ENCODE peak calls at places on chromosome 2, in nine cellular contexts. Z, B, Y, U, M, V, J, R and P are unnamed samples.

GRCh38 chr2:226031078-226031937 is 631.8 kb downstream of the NYAP2 start:
- DNase-seq in Z (peak; percentile 11), B (peak; percentile 71), Y (peak; percentile 75), U (peak; percentile 81), M (no peak), V (peak; percentile 84), J (no peak), R (peak; percentile 7), P (no peak)

GRCh38 chr2:172900871-172901270 is 165.2 kb downstream of the RAPGEF4 start:
- DNase-seq in Z (no peak), B (no peak), Y (no peak), U (no peak), M (no peak), V (no peak), J (no peak), R (no peak), P (no peak)

GRCh38 chr2:205590759-205591158 is 91.5 kb upstream of the NRP2 start:
- DNase-seq in Z (no peak), B (no peak), Y (no peak), U (no peak), M (no peak), V (no peak), J (no peak), R (peak; percentile 8), P (no peak)

GRCh38 chr2:121066526-121066925 is 218.5 kb downstream of the TFCP2L1 start:
- DNase-seq in Z (no peak), B (no peak), Y (peak; percentile 36), U (no peak), M (no peak), V (peak; percentile 75), J (no peak), R (no peak), P (no peak)

GRCh38 chr2:89833780-89834117 is 1142.3 kb downstream of the RPIA start:
- DNase-seq in Z (no peak), B (no peak), Y (no peak), U (no peak), M (no peak), V (peak; percentile 16), J (no peak), R (peak; percentile 82), P (no peak)

GRCh38 chr2:71358931-71359671 is 27.5 kb downstream of the ZNF638 start:
- DNase-seq in Z (peak; percentile 25), B (no peak), Y (no peak), U (no peak), M (no peak), V (no peak), J (no peak), R (no peak), P (no peak)

GRCh38 chr2:149861034-149861433 is 273.5 kb upstream of the MMADHC start:
- DNase-seq in Z (no peak), B (no peak), Y (no peak), U (no peak), M (no peak), V (no peak), J (no peak), R (no peak), P (no peak)

GRCh38 chr2:223626713-223627112 is 24.6 kb upstream of the SCG2 start:
- DNase-seq in Z (peak; percentile 22), B (no peak), Y (no peak), U (no peak), M (no peak), V (no peak), J (no peak), R (no peak), P (no peak)

GRCh38 chr2:38702413-38702812 is 36.5 kb downstream of the GALM start:
- DNase-seq in Z (peak; percentile 35), B (peak; percentile 37), Y (no peak), U (peak; percentile 16), M (no peak), V (no peak), J (no peak), R (no peak), P (no peak)

GRCh38 chr2:188659656-188660406 is 314.3 kb upstream of the COL3A1 start:
- DNase-seq in Z (no peak), B (no peak), Y (no peak), U (peak; percentile 61), M (no peak), V (no peak), J (no peak), R (no peak), P (no peak)

GRCh38 chr2:31219131-31219969 is 2.0 kb upstream of the CAPN14 start:
- DNase-seq in Z (no peak), B (no peak), Y (no peak), U (peak; percentile 19), M (no peak), V (no peak), J (no peak), R (no peak), P (peak; percentile 41)

GRCh38 chr2:130829020-130829419 is 7.7 kb upstream of the ARHGEF4 start:
- DNase-seq in Z (no peak), B (no peak), Y (no peak), U (peak; percentile 69), M (no peak), V (peak; percentile 30), J (no peak), R (no peak), P (no peak)

GRCh38 chr2:26590960-26591618 is 50.1 kb downstream of the CIB4 start:
- DNase-seq in Z (no peak), B (no peak), Y (peak; percentile 2), U (no peak), M (no peak), V (no peak), J (no peak), R (no peak), P (no peak)

GRCh38 chr2:196702641-196703040 is 63.1 kb downstream of the CCDC150 start:
- DNase-seq in Z (no peak), B (no peak), Y (no peak), U (no peak), M (no peak), V (no peak), J (no peak), R (no peak), P (no peak)

GRCh38 chr2:134692461-134692860 is 26.3 kb downstream of the TMEM163 start:
- DNase-seq in Z (no peak), B (no peak), Y (no peak), U (peak; percentile 12), M (no peak), V (peak; percentile 28), J (no peak), R (no peak), P (no peak)

GRCh38 chr2:144032566-144032965 is 487.4 kb downstream of the ZEB2 start:
- DNase-seq in Z (peak; percentile 50), B (no peak), Y (no peak), U (no peak), M (no peak), V (no peak), J (no peak), R (no peak), P (no peak)

GRCh38 chr2:120915670-120916069 is 180.0 kb downstream of the GLI2 start:
- DNase-seq in Z (no peak), B (no peak), Y (no peak), U (no peak), M (no peak), V (no peak), J (no peak), R (peak; percentile 11), P (no peak)

GRCh38 chr2:60553992-60554648 is 666 bp upstream of the BCL11A start:
- DNase-seq in Z (no peak), B (no peak), Y (peak; percentile 62), U (peak; percentile 17), M (peak; percentile 21), V (peak; percentile 80), J (no peak), R (peak; percentile 23), P (peak; percentile 71)

GRCh38 chr2:81445176-81445575 is 1140.6 kb upstream of the LRRTM1 start:
- DNase-seq in Z (no peak), B (no peak), Y (no peak), U (no peak), M (no peak), V (no peak), J (no peak), R (no peak), P (no peak)

GRCh38 chr2:176852667-176853066 is 359.9 kb upstream of the HNRNPA3 start:
- DNase-seq in Z (no peak), B (no peak), Y (peak; percentile 13), U (no peak), M (peak; percentile 51), V (peak; percentile 67), J (no peak), R (no peak), P (no peak)
- TF ChIP-seq CTCF in Z (no peak), B (no peak), Y (no peak), U (no peak), M (no peak), V (peak; percentile 52), J (no peak), R (no peak), P (no peak)

GRCh38 chr2:235722869-235723268 is 229.0 kb downstream of the AGAP1 start:
- DNase-seq in Z (no peak), B (peak; percentile 37), Y (no peak), U (no peak), M (no peak), V (no peak), J (no peak), R (no peak), P (no peak)
- TF ChIP-seq CTCF in Z (no peak), B (no peak), Y (no peak), U (no peak), M (no peak), V (no peak), J (no peak), R (no peak), P (no peak)

GRCh38 chr2:202238234-202239197 is at the start of gene SUMO1:
- DNase-seq in Z (peak; percentile 39), B (peak; percentile 93), Y (peak; percentile 93), U (peak; percentile 91), M (peak; percentile 83), V (peak; percentile 97), J (peak; percentile 92), R (peak; percentile 91), P (peak; percentile 86)

DNA sequence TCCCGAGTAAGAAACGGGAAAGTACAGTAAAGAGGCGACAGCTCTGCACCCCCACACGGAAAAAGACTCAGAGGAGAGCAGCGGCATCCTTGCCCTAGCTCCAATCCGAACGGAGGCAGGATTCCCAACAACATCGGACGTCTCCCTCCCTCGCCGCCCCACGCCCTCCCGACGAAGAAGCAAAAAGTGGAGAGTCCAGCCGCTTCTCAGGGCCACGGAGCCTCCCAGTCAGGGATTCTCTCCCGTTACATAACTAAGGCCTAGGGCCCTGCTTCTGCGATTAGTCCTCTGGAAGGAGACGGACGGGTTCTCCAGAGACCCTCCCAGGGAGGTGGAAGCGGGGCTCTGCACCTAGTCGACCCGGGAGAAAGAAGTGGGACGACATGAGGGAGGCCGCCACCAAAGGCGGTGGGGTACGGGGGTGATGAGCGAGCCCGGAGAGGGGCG is 587 bp downstream of the SUMO1 start:
- DNase-seq in Z (peak; percentile 11), B (peak; percentile 65), Y (no peak), U (peak; percentile 36), M (peak; percentile 15), V (peak; percentile 66), J (no peak), R (peak; percentile 70), P (no peak)
- TF ChIP-seq CTCF in Z (no peak), B (no peak), Y (no peak), U (no peak), M (no peak), V (no peak), J (no peak), R (no peak), P (no peak)

DNA sequence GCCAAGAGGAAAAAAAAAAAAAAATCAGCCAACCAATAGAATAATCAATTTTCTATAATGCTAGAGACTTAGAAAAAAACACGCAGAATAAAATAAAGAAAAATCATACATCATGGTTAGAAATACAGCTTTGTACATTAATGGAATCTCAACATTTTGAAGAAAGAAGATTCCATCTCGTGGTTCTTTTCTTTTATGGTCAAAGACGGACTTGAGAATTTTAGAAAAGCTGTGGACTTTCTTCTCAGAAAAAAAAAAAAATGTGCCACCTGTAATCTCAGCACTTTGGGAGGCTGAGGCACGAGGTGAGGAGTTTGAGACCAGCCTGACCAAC is 41.8 kb upstream of the ATIC start:
- DNase-seq in Z (no peak), B (no peak), Y (no peak), U (no peak), M (no peak), V (no peak), J (no peak), R (no peak), P (no peak)
- TF ChIP-seq CTCF in Z (no peak), B (no peak), Y (no peak), U (no peak), M (peak; percentile 52), V (peak; percentile 4), J (peak; percentile 56), R (no peak), P (peak; percentile 6)